ENCODE peak calls at places on chromosomes 5 and 9, in six cellular contexts. E is PC-3, R is kidney, D is GM23338, F is A549, I is uterus. G is an unnamed sample.
A peak's percentile ranks its signal among the peaks of the same experiment; 100 is the strongest.

GRCh38 chr5:120655828-120656435 is 191.8 kb downstream of the PRR16 start:
- DNase-seq in E (peak; percentile 64), R (no peak), D (peak; percentile 51), F (peak; percentile 33), I (no peak), G (peak; percentile 68)

GRCh38 chr9:133702798-133703570 is 35.2 kb downstream of the SARDH start:
- DNase-seq in E (no peak), R (peak; percentile 71), D (peak; percentile 38), F (no peak), I (no peak), G (no peak)

GRCh38 chr9:126678989-126679388 is 65.3 kb downstream of the LMX1B start:
- DNase-seq in E (no peak), R (no peak), D (no peak), F (no peak), I (no peak), G (no peak)

GRCh38 chr5:53360811-53361210 is 119.6 kb upstream of the FST start:
- DNase-seq in E (peak; percentile 88), R (no peak), D (no peak), F (peak; percentile 41), I (no peak), G (peak; percentile 91)

GRCh38 chr9:98022447-98022846 is 34.1 kb upstream of the NANS start:
- DNase-seq in E (no peak), R (no peak), D (no peak), F (no peak), I (no peak), G (no peak)

GRCh38 chr9:33186457-33187168 is 19.5 kb upstream of the B4GALT1 start:
- DNase-seq in E (no peak), R (no peak), D (no peak), F (peak; percentile 25), I (peak; percentile 50), G (peak; percentile 41)

GRCh38 chr5:177361418-177362101 is 3.8 kb downstream of the RGS14 start:
- DNase-seq in E (no peak), R (no peak), D (peak; percentile 9), F (no peak), I (no peak), G (no peak)

GRCh38 chr5:74454263-74455030 is 186.1 kb downstream of the ENC1 start:
- DNase-seq in E (no peak), R (no peak), D (no peak), F (no peak), I (no peak), G (no peak)

GRCh38 chr9:8858250-8859161 is 1058.9 kb upstream of the DMAC1 start:
- DNase-seq in E (no peak), R (peak; percentile 57), D (peak; percentile 60), F (no peak), I (peak; percentile 17), G (no peak)

GRCh38 chr9:2478421-2478820 is 143.2 kb upstream of the VLDLR start:
- DNase-seq in E (peak; percentile 34), R (no peak), D (no peak), F (peak; percentile 37), I (no peak), G (no peak)

GRCh38 chr9:91837982-91838731 is 111.9 kb downstream of the ROR2 start:
- DNase-seq in E (peak; percentile 89), R (peak; percentile 83), D (no peak), F (peak; percentile 19), I (peak; percentile 67), G (peak; percentile 58)

GRCh38 chr9:35675732-35676392 is 2.1 kb downstream of the CA9 start:
- DNase-seq in E (no peak), R (peak; percentile 86), D (peak; percentile 96), F (no peak), I (peak; percentile 48), G (no peak)

GRCh38 chr5:60842859-60843692 is 993 bp downstream of the ELOVL7 start:
- DNase-seq in E (no peak), R (no peak), D (peak; percentile 73), F (peak; percentile 10), I (no peak), G (no peak)

GRCh38 chr5:112419596-112420110 is 576 bp upstream of the EPB41L4A start:
- DNase-seq in E (no peak), R (peak; percentile 91), D (peak; percentile 68), F (peak; percentile 66), I (peak; percentile 42), G (peak; percentile 12)

GRCh38 chr9:129149442-129149841 is 28.6 kb downstream of the IER5L start:
- DNase-seq in E (no peak), R (no peak), D (no peak), F (no peak), I (no peak), G (no peak)

GRCh38 chr5:141628175-141628788 is 8.4 kb downstream of the HDAC3 start:
- DNase-seq in E (no peak), R (no peak), D (no peak), F (no peak), I (no peak), G (no peak)

GRCh38 chr5:141618804-141619554 is at the start of gene DIAPH1:
- DNase-seq in E (peak; percentile 92), R (peak; percentile 99), D (peak; percentile 99), F (peak; percentile 97), I (peak; percentile 98), G (peak; percentile 98)

GRCh38 chr5:141618030-141618803 is 583 bp downstream of the DIAPH1 start:
- DNase-seq in E (peak; percentile 76), R (peak; percentile 90), D (peak; percentile 85), F (peak; percentile 78), I (peak; percentile 35), G (no peak)

GRCh38 chr5:141623621-141624020 is 4.8 kb upstream of the DIAPH1 start:
- DNase-seq in E (no peak), R (no peak), D (no peak), F (no peak), I (no peak), G (no peak)

DNA sequence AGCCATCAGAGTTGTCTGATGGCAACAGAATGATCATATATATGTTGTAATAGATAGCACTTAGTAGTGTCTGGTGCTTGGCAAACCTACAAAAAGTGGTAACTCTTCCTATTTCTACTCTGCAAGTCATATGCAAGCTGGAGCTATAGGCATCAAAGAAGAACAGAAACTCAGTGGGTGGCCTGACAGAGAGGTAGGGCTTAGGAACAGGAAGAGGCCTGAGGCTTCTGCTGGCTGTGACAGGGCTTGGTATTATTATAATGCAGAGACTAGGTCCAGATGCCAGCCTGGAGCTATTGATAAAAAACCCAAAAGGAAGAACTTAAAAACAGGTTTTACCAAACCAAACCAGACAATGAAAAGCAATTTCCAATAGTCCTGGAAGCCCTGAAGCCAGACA is 4.4 kb upstream of the DIAPH1 start:
- DNase-seq in E (no peak), R (no peak), D (peak; percentile 34), F (no peak), I (no peak), G (peak; percentile 65)
- TF ChIP-seq CTCF in E (no peak), R (no peak), D (no peak), F (no peak), I (no peak), G (no peak)

GRCh38 chr9:21991039-21991959 is 2.9 kb downstream of the CDKN2A start:
- DNase-seq in E (no peak), R (no peak), D (no peak), F (no peak), I (no peak), G (no peak)

GRCh38 chr9:21994526-21994995 is at the start of gene CDKN2B-AS1:
- DNase-seq in E (peak; percentile 78), R (peak; percentile 76), D (peak; percentile 76), F (no peak), I (no peak), G (peak; percentile 83)

GRCh38 chr9:21994996-21995651 is 533 bp downstream of the CDKN2B-AS1 start:
- DNase-seq in E (peak; percentile 63), R (peak; percentile 89), D (peak; percentile 91), F (no peak), I (peak; percentile 47), G (peak; percentile 76)

GRCh38 chr9:21993893-21994525 is at the start of gene CDKN2A:
- DNase-seq in E (peak; percentile 39), R (peak; percentile 83), D (peak; percentile 72), F (no peak), I (no peak), G (peak; percentile 60)

DNA sequence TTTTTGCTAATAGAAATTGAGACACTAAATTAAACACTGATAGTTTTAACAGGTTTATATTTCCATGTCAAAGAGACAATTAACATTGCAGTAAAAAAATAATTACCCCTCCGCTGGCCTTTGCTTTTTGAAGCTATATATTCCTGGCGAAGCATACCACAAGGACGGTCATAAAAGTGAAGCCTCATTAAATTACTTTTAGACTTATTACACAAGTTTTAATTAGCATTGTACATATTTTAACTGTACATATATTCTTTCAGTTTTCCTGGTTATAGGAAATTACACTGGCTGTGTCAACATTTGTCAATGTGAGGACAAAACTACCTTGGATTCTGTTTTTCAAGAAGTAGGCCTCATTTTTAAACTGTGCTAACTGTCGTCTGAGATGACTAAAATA is 1.2 kb downstream of the CDKN2A start:
- DNase-seq in E (no peak), R (no peak), D (no peak), F (no peak), I (no peak), G (no peak)
- H3K4me3 ChIP-seq in E (peak overlapping the region; percentile 96), R (no peak overlapping the region), D (peak overlapping the region; percentile 61), F (no peak overlapping the region), I (no peak overlapping the region), G (peak overlapping the region; percentile 75)

DNA sequence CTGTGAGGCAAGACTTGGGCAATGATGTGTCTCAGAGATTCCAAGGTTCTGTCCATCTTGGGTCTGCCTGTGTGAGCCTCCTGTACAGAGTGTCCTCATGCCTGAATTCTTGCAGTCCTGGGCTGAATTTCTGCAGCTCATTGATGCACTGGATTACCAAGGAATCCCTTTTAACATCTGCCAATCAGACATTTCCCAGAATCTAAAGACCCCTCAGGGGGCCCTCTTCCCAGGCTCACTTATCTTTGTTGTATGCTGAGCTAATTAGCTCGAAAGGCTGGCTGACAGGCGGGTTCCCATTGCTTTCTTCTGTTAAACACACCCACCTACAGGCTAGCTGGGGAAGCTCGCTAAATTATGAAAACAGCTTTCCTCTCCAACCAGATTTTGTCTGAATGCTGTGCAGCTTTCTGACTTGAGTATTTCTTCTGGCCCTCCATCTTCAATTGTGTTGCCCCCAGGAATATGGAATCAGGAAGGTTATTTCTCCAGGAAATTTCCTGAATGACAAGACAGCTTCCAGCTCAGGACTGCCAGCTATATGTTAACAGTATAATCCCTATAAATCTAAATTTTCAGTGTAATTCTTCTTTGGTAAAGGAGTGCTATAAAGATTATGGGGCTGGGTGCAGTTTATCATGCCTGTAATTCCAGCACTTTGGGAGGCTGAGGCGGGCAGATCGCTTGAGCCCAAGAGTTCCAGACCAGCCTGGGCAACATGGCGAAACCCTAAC is at the start of gene LIX1:
- DNase-seq in E (peak; percentile 63), R (no peak), D (peak; percentile 89), F (peak; percentile 39), I (no peak), G (peak; percentile 72)
- TF ChIP-seq CTCF in E (peak; percentile 82), R (peak; percentile 62), D (peak; percentile 76), F (peak; percentile 62), I (peak; percentile 34), G (peak; percentile 74)

GRCh38 chr5:173474881-173475287 is 141.6 kb downstream of the BOD1 start:
- DNase-seq in E (peak; percentile 22), R (no peak), D (no peak), F (no peak), I (no peak), G (peak; percentile 76)

GRCh38 chr5:173480896-173481295 is 135.6 kb downstream of the BOD1 start:
- DNase-seq in E (peak; percentile 56), R (no peak), D (no peak), F (no peak), I (no peak), G (no peak)

GRCh38 chr5:173475780-173476179 is 140.7 kb downstream of the BOD1 start:
- DNase-seq in E (no peak), R (no peak), D (no peak), F (no peak), I (no peak), G (no peak)

GRCh38 chr5:173479711-173480110 is 136.7 kb downstream of the BOD1 start:
- DNase-seq in E (no peak), R (no peak), D (no peak), F (no peak), I (no peak), G (peak; percentile 17)

GRCh38 chr5:173477320-173478055 is 139.0 kb downstream of the BOD1 start:
- DNase-seq in E (no peak), R (no peak), D (no peak), F (no peak), I (no peak), G (peak; percentile 87)
- H3K4me3 ChIP-seq in E (no peak overlapping the region), R (no peak overlapping the region), D (no peak overlapping the region), F (no peak overlapping the region), I (no peak overlapping the region), G (no peak overlapping the region)

G was measured in choroid plexus epithelial cell.